ENCODE peak calls at places on chromosomes 1 and 21, in four cellular contexts. Z, B, P and M are unnamed samples.

GRCh38 chr1:177384461-177384860 is 213.7 kb downstream of the BRINP2 start:
- DNase-seq in B (no peak), P (no peak), Z (no peak), M (no peak)

GRCh38 chr1:172002725-172003345 is 161.5 kb downstream of the DNM3 start:
- DNase-seq in B (peak), Z (peak), P (peak), M (no peak)

GRCh38 chr1:113090051-113090450 is 17.1 kb downstream of the LRIG2 start:
- DNase-seq in Z (no peak), P (no peak), B (no peak), M (no peak)

GRCh38 chr1:51636765-51637522 is 20.1 kb downstream of the OSBPL9 start:
- DNase-seq in P (no peak), Z (no peak), B (no peak), M (no peak)

GRCh38 chr1:204532832-204533231 is 16.6 kb downstream of the MDM4 start:
- DNase-seq in Z (no peak), B (peak), P (no peak), M (no peak)

GRCh38 chr1:100658716-100659026 is 60.9 kb upstream of the VCAM1 start:
- DNase-seq in Z (no peak), B (no peak), P (no peak), M (no peak)

GRCh38 chr21:42009018-42009830 is 936 bp downstream of the ZBTB21 start:
- DNase-seq in Z (no peak), P (peak), B (no peak), M (peak)

GRCh38 chr1:59323879-59324278 is 27.0 kb downstream of the FGGY start:
- DNase-seq in Z (no peak), P (no peak), B (no peak), M (no peak)

GRCh38 chr1:112358061-112358770 is 37.8 kb upstream of the CTTNBP2NL start:
- DNase-seq in B (no peak), P (no peak), Z (no peak), M (no peak)

GRCh38 chr1:31164291-31164690 is 75.4 kb downstream of the NKAIN1 start:
- DNase-seq in P (no peak), Z (no peak), B (no peak), M (no peak)

GRCh38 chr1:82565546-82565945 is 764.8 kb downstream of the ADGRL2 start:
- DNase-seq in Z (no peak), B (no peak), P (no peak), M (no peak)

GRCh38 chr21:18677632-18678031 is 274.0 kb upstream of the TMPRSS15 start:
- DNase-seq in P (no peak), Z (no peak), B (no peak), M (no peak)

GRCh38 chr1:232620356-232620841 is 9.5 kb downstream of the SIPA1L2 start:
- DNase-seq in Z (no peak), P (peak), B (no peak), M (no peak)

GRCh38 chr1:19536519-19536918 is 51.2 kb upstream of the CAPZB start:
- DNase-seq in P (no peak), B (no peak), Z (no peak), M (no peak)

GRCh38 chr1:64864018-64864945 is 102.1 kb downstream of the JAK1 start:
- DNase-seq in B (peak), P (no peak), Z (peak), M (no peak)

GRCh38 chr1:200226268-200226968 is 183.4 kb downstream of the ZNF281 start:
- DNase-seq in P (no peak), B (peak), Z (no peak), M (no peak)

GRCh38 chr1:238951809-238952208 is 434.6 kb upstream of the CHRM3 start:
- DNase-seq in P (peak), B (no peak), Z (no peak), M (no peak)

GRCh38 chr1:240004086-240004749 is 87.5 kb upstream of the FMN2 start:
- DNase-seq in P (peak), Z (no peak), B (peak), M (peak)

GRCh38 chr1:117271959-117272358 is 61.2 kb upstream of the VTCN1 start:
- DNase-seq in Z (no peak), B (no peak), P (no peak), M (no peak)
- TF ChIP-seq USF1 in Z (no peak), B (no peak), P (no peak), M (no peak)

GRCh38 chr1:40879487-40880175 is 17.5 kb upstream of the CITED4 start:
- DNase-seq in P (no peak), B (no peak), Z (no peak), M (no peak)

GRCh38 chr1:40878906-40879305 is 16.7 kb upstream of the CITED4 start:
- DNase-seq in P (no peak), B (no peak), Z (no peak), M (no peak)

GRCh38 chr1:40876891-40877290 is 14.7 kb upstream of the CITED4 start:
- DNase-seq in B (no peak), Z (no peak), P (no peak), M (no peak)

GRCh38 chr1:40876436-40876761 is 14.2 kb upstream of the CITED4 start:
- DNase-seq in B (peak), Z (no peak), P (no peak), M (no peak)

GRCh38 chr1:40877681-40878080 is 15.5 kb upstream of the CITED4 start:
- DNase-seq in P (peak), B (no peak), Z (no peak), M (no peak)
- TF ChIP-seq USF1 in P (peak), B (no peak), Z (no peak), M (no peak)

DNA sequence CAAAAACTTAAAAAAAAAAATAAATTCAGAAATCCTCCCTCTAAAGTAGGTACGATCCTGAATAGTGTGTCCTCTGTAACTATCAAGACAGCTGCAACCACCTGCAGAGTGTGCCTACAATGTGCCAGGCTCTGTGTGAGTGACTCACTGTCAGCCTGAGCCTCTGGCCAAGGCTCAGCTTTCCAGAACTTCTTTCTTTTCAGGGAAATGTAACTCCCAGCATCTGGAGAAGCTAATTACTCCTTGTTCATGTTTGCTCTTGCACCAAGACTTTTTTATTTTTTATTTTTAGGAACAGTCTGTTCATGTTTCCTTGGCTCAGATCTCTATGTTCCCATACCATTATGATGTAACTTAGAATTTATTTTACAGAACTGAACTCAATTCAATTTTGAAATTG is 112.3 kb upstream of the ZNF648 start:
- DNase-seq in P (no peak), B (no peak), Z (no peak), M (no peak)
- TF ChIP-seq USF1 in P (no peak), B (no peak), Z (no peak), M (no peak)

DNA sequence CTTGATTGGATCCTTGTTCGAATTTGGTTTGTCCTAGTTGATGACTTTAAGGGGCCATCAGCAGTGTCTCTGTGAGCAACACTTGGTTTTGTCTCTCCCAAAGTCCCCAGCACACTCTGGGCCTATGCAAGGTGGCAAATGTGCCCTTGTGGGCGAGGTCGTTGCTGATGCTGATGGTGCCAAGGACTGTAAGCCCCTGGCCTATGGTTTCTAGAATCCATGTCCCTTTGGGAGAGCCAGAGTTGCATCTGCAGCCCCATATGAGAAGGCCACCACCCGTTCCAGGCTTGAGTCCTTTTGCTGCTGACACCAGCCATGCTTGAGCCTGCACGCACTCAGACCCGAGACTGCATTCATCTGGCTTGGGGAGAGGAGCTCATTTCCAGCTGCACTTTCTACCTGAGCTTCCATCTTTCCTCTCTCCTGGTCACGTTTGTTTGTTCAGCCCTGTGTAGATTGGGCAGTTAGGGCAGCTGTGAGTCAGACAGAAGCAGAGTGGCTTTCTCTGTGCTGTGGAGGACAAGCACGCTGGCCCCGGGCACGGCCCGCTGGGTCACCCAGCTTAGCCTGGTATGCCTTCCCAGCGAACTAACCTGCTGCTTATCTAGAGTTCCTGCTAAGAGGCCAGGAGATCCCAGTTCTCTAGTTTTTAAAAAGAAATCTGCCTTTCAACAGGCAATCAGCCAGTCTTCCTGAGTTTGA is 52.1 kb upstream of the CSF3R start:
- DNase-seq in Z (no peak), P (no peak), B (no peak), M (no peak)
- TF ChIP-seq USF1 in Z (no peak), P (no peak), B (no peak), M (no peak)

DNA sequence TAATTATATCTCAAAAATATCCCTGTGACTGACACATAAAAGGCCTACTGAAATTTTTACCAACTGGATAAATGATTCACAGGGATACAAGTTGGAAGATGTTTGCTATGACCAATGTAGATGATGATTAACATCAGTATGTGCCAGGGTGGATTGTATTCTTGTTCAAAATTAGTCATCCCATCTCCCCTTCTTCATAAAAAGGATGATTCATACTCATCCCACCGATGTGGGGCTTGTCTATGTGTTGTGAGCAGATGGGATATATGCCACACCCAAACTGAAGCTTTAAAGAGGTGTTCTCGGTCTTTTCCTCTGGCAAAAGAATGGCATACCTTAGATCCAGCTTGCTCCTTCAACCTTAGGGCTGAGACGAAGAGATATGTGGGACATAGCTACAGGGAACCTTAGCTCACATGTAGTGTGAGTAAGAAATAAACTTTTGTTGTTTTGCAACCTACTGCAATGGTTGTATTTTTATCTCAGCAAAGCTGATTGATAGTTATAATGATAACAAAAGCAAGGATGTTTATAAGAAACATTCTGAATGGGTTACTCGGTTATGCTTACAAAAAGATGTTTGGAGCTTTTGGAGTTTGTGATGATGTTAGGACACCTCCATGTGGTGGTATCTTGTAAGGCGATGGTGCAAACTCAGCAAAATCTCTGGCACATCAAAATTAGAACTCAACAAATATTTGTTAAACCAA is 29.4 kb downstream of the SPATA17 start:
- DNase-seq in P (peak), B (no peak), Z (no peak), M (no peak)
- TF ChIP-seq USF1 in P (no peak), B (no peak), Z (no peak), M (no peak)

GRCh38 chr1:157095091-157095490 is 4.5 kb downstream of the ETV3L start:
- DNase-seq in Z (no peak), P (peak), B (no peak), M (no peak)

GRCh38 chr1:157091668-157092273 is 7.8 kb downstream of the ETV3L start:
- DNase-seq in B (no peak), P (no peak), Z (no peak), M (no peak)

GRCh38 chr1:157090771-157091170 is 8.8 kb downstream of the ETV3L start:
- DNase-seq in Z (no peak), P (no peak), B (no peak), M (no peak)

GRCh38 chr1:157091186-157091585 is 8.4 kb downstream of the ETV3L start:
- DNase-seq in B (no peak), Z (no peak), P (no peak), M (no peak)

GRCh38 chr1:157092831-157093230 is 6.8 kb downstream of the ETV3L start:
- DNase-seq in P (no peak), B (no peak), Z (no peak), M (no peak)
- TF ChIP-seq USF1 in P (no peak), B (no peak), Z (no peak), M (no peak)

DNA sequence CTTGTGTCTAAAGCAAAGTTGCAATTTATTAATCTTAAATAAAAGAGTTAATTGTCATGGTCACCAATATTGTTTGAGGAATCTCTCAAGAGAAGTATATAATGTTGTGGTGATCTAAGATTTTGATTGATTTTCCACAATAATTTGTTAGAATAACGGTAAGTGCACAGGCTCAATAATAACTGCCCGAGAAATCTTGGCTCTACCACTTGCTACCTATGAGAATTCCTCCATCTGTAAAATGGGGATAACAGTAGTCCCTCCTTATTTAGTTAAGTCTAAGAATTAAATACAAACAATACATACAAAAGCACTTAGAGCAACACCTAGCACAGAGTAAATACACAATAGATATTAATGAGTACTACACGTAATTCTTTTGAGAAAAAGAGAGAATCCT is 18.8 kb downstream of the SCAF4 start:
- DNase-seq in Z (no peak), B (no peak), P (no peak), M (no peak)
- TF ChIP-seq USF1 in Z (no peak), B (no peak), P (no peak), M (no peak)

DNA sequence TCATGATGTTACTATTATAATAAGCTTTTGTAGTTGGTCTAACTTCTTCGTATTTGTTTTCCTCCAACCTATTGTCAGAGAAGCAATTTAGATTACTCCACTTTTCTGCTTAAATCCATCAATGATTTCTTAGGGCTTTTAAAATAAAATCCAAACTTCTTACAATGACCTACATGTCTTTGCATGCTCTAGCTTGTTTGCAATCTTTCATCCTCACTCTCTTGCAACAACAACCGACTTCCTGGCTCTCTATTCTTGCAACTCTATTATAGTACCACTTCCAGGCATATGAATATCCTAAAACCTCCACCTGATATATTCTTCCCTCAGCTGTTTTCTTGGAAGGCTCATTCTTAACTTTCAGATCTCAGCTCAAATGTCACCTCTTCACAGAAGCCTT is 1288.7 kb downstream of the PLA2G4A start:
- DNase-seq in P (no peak), B (no peak), Z (no peak), M (no peak)
- TF ChIP-seq USF1 in P (no peak), B (no peak), Z (no peak), M (no peak)

GRCh38 chr1:212368073-212368484 is 46.6 kb downstream of the PACC1 start:
- DNase-seq in Z (peak), P (peak), B (peak), M (peak)
- TF ChIP-seq USF1 in Z (no peak), P (no peak), B (no peak), M (no peak)